ENCODE peak calls at places on chromosome 4, in six cellular contexts. J is A172; F is fibroblast of lung; T is activated CD4-positive, alpha-beta T cell treated with anti-CD3 and anti-CD28 coated beads, Interleukin-2, amount 10 ng/mL, durations not matched to agents 7 days and 5 days; R is hepatic stellate cell; K is Calu3. V is an unnamed sample.

GRCh38 chr4:108116423-108117168 is 52.1 kb downstream of the LEF1 start:
- DNase-seq in T (peak; percentile 44), F (no peak), K (no peak), R (no peak), J (no peak), V (no peak)

GRCh38 chr4:186886759-186887158 is 163.1 kb upstream of the FAT1 start:
- DNase-seq in F (no peak), K (no peak), R (no peak), T (no peak), J (no peak), V (no peak)

GRCh38 chr4:99458911-99459447 is 23.8 kb upstream of the ADH7 start:
- DNase-seq in J (no peak), R (no peak), K (peak; percentile 37), F (peak; percentile 38), T (no peak), V (no peak)

GRCh38 chr4:57233391-57233790 is 123.2 kb upstream of the IGFBP7 start:
- DNase-seq in R (peak; percentile 20), F (peak; percentile 61), K (no peak), T (no peak), J (no peak), V (peak; percentile 67)

GRCh38 chr4:132332932-132333722 is 816.0 kb upstream of the PCDH10 start:
- DNase-seq in T (no peak), J (peak; percentile 32), K (no peak), F (peak; percentile 1), R (no peak), V (peak; percentile 8)

GRCh38 chr4:41160010-41160789 is 54.1 kb downstream of the APBB2 start:
- DNase-seq in F (peak; percentile 100), J (peak; percentile 97), K (no peak), T (no peak), R (peak; percentile 53), V (peak; percentile 98)

GRCh38 chr4:8534129-8534528 is 46.1 kb upstream of the GPR78 start:
- DNase-seq in J (peak; percentile 79), F (peak; percentile 58), R (no peak), K (peak; percentile 73), T (no peak), V (peak; percentile 23)

GRCh38 chr4:159003420-159004253 is 99.2 kb upstream of the RAPGEF2 start:
- DNase-seq in J (peak; percentile 42), R (no peak), T (no peak), F (peak; percentile 64), K (no peak), V (peak; percentile 81)

GRCh38 chr4:177127658-177128057 is 182.0 kb upstream of the NEIL3 start:
- DNase-seq in J (no peak), T (no peak), F (peak; percentile 62), R (no peak), K (no peak), V (peak; percentile 39)

GRCh38 chr4:54255881-54256280 is 26.8 kb downstream of the PDGFRA start:
- DNase-seq in J (no peak), R (no peak), F (peak; percentile 41), K (no peak), T (no peak), V (no peak)

GRCh38 chr4:141570290-141570689 is 66.1 kb upstream of the IL15 start:
- DNase-seq in K (no peak), R (no peak), J (no peak), T (no peak), F (no peak), V (no peak)

GRCh38 chr4:61443813-61444510 is 243.8 kb downstream of the ADGRL3 start:
- DNase-seq in K (no peak), T (no peak), J (peak; percentile 28), R (no peak), F (peak; percentile 71), V (no peak)

GRCh38 chr4:13588954-13589353 is 38.6 kb downstream of the BOD1L1 start:
- DNase-seq in R (no peak), J (no peak), F (no peak), K (no peak), T (no peak), V (no peak)

GRCh38 chr4:15414601-15415091 is 13.2 kb upstream of the C1QTNF7 start:
- DNase-seq in K (no peak), J (no peak), T (no peak), R (peak; percentile 28), F (peak; percentile 40), V (no peak)

GRCh38 chr4:152606800-152607577 is 71.1 kb upstream of the FBXW7 start:
- DNase-seq in F (no peak), K (no peak), J (no peak), R (no peak), T (no peak), V (no peak)

GRCh38 chr4:76801621-76802545 is 96.1 kb downstream of the SOWAHB start:
- DNase-seq in K (no peak), T (no peak), F (peak; percentile 36), J (no peak), R (no peak), V (no peak)

GRCh38 chr4:185384877-185385465 is 10.8 kb downstream of the LRP2BP start:
- DNase-seq in T (no peak), R (no peak), F (no peak), K (no peak), J (peak; percentile 57), V (peak; percentile 94)

GRCh38 chr4:42416017-42416416 is 18.7 kb downstream of the SHISA3 start:
- DNase-seq in K (no peak), F (no peak), T (no peak), R (no peak), J (no peak), V (no peak)

GRCh38 chr4:70722199-70722791 is 531 bp downstream of the RUFY3 start:
- DNase-seq in R (peak; percentile 31), K (no peak), F (peak; percentile 89), J (peak; percentile 32), T (peak; percentile 38), V (no peak)

GRCh38 chr4:7288751-7289523 is 96.6 kb downstream of the SORCS2 start:
- DNase-seq in R (no peak), K (no peak), J (no peak), T (no peak), F (no peak), V (no peak)

GRCh38 chr4:41505161-41505653 is 32.8 kb upstream of the LIMCH1 start:
- DNase-seq in J (peak; percentile 59), K (peak; percentile 39), F (peak; percentile 84), T (no peak), R (no peak), V (peak; percentile 30)

GRCh38 chr4:96983830-96984229 is 1143.9 kb downstream of the PDHA2 start:
- DNase-seq in R (no peak), T (no peak), K (no peak), J (peak; percentile 29), F (no peak), V (peak; percentile 5)

GRCh38 chr4:20356565-20356964 is 104.9 kb downstream of the SLIT2 start:
- DNase-seq in F (peak; percentile 45), R (no peak), T (no peak), K (no peak), J (no peak), V (peak; percentile 70)

GRCh38 chr4:30875659-30876269 is 155.6 kb downstream of the PCDH7 start:
- DNase-seq in F (peak; percentile 67), R (no peak), J (no peak), T (no peak), K (no peak), V (no peak)

GRCh38 chr4:73244941-73245601 is 13.5 kb downstream of the ANKRD17 start:
- DNase-seq in F (no peak), T (no peak), R (no peak), K (no peak), J (no peak), V (no peak)

GRCh38 chr4:85783483-85783882 is 308.5 kb downstream of the ARHGAP24 start:
- DNase-seq in T (no peak), J (peak; percentile 55), R (peak; percentile 16), F (peak; percentile 87), K (no peak), V (peak; percentile 95)

GRCh38 chr4:142475663-142476062 is 370.4 kb downstream of the INPP4B start:
- DNase-seq in J (no peak), F (peak; percentile 22), K (no peak), R (no peak), T (no peak), V (no peak)

GRCh38 chr4:174437756-174438155 is 84.5 kb downstream of the HPGD start:
- DNase-seq in T (no peak), F (no peak), K (no peak), R (no peak), J (no peak), V (no peak)

GRCh38 chr4:152605641-152606304 is 69.9 kb upstream of the FBXW7 start:
- DNase-seq in K (no peak), T (no peak), J (peak; percentile 74), R (peak; percentile 21), F (peak; percentile 80), V (peak; percentile 9)

GRCh38 chr4:12186526-12186925 is 757.8 kb upstream of the HS3ST1 start:
- DNase-seq in J (no peak), K (no peak), T (no peak), R (no peak), F (no peak), V (no peak)

GRCh38 chr4:40178672-40179071 is 18.2 kb upstream of the RHOH start:
- DNase-seq in T (no peak), J (no peak), R (no peak), K (no peak), F (no peak), V (no peak)

GRCh38 chr4:100497729-100498250 is 20.0 kb downstream of the EMCN start:
- DNase-seq in T (no peak), R (peak; percentile 8), F (peak; percentile 30), K (no peak), J (peak; percentile 7), V (peak; percentile 21)

GRCh38 chr4:55398461-55398860 is 2.7 kb downstream of the TMEM165 start:
- DNase-seq in R (no peak), T (no peak), F (peak; percentile 46), K (no peak), J (no peak), V (no peak)

GRCh38 chr4:101169044-101170014 is 178.0 kb downstream of the PPP3CA start:
- DNase-seq in J (peak; percentile 67), K (peak; percentile 58), R (no peak), F (peak; percentile 51), T (peak; percentile 71), V (peak; percentile 60)